ENCODE peak calls at places on chromosome 15, in nine cellular contexts. One of them, this sample, is unnamed.
A peak's percentile ranks its signal among the peaks of the same experiment; 100 is the strongest.

GRCh38 chr15:39471791-39472190 is 109.1 kb upstream of the THBS1 start:
- DNase-seq in neural progenitor cell: no peak
- DNase-seq in brain microvascular endothelial cell: no peak
- DNase-seq in right lobe of liver: no peak
- DNase-seq in A549: no peak
- DNase-seq in CD8-positive, alpha-beta memory T cell: no peak
- DNase-seq in stomach: no peak
- DNase-seq in HepG2: no peak
- DNase-seq in GM23248: peak; percentile 29
- DNase-seq in this sample: no peak

GRCh38 chr15:25734680-25735355 is 128.3 kb downstream of the ATP10A start:
- DNase-seq in neural progenitor cell: no peak
- DNase-seq in brain microvascular endothelial cell: peak; percentile 9
- DNase-seq in right lobe of liver: peak; percentile 21
- DNase-seq in A549: no peak
- DNase-seq in CD8-positive, alpha-beta memory T cell: no peak
- DNase-seq in stomach: no peak
- DNase-seq in HepG2: no peak
- DNase-seq in GM23248: no peak
- DNase-seq in this sample: no peak

GRCh38 chr15:36622247-36622795 is 42.9 kb downstream of the CDIN1 start:
- DNase-seq in neural progenitor cell: no peak
- DNase-seq in brain microvascular endothelial cell: no peak
- DNase-seq in right lobe of liver: no peak
- DNase-seq in A549: no peak
- DNase-seq in CD8-positive, alpha-beta memory T cell: no peak
- DNase-seq in stomach: no peak
- DNase-seq in HepG2: no peak
- DNase-seq in GM23248: no peak
- DNase-seq in this sample: peak; percentile 26

GRCh38 chr15:64247906-64248541 is 85.2 kb upstream of the PPIB start:
- DNase-seq in neural progenitor cell: no peak
- DNase-seq in brain microvascular endothelial cell: peak; percentile 89
- DNase-seq in right lobe of liver: no peak
- DNase-seq in A549: peak; percentile 95
- DNase-seq in CD8-positive, alpha-beta memory T cell: peak; percentile 6
- DNase-seq in stomach: no peak
- DNase-seq in HepG2: peak; percentile 93
- DNase-seq in GM23248: peak; percentile 93
- DNase-seq in this sample: peak; percentile 12

GRCh38 chr15:38308797-38309196 is 56.2 kb downstream of the SPRED1 start:
- DNase-seq in neural progenitor cell: no peak
- DNase-seq in brain microvascular endothelial cell: no peak
- DNase-seq in right lobe of liver: no peak
- DNase-seq in A549: no peak
- DNase-seq in CD8-positive, alpha-beta memory T cell: no peak
- DNase-seq in stomach: no peak
- DNase-seq in HepG2: no peak
- DNase-seq in GM23248: no peak
- DNase-seq in this sample: peak; percentile 25

GRCh38 chr15:90413411-90414379 is 25.7 kb downstream of the IQGAP1 start:
- DNase-seq in neural progenitor cell: no peak
- DNase-seq in brain microvascular endothelial cell: peak; percentile 78
- DNase-seq in right lobe of liver: no peak
- DNase-seq in A549: peak; percentile 55
- DNase-seq in CD8-positive, alpha-beta memory T cell: no peak
- DNase-seq in stomach: no peak
- DNase-seq in HepG2: no peak
- DNase-seq in GM23248: peak; percentile 54
- DNase-seq in this sample: peak; percentile 58

GRCh38 chr15:90231028-90232017 is 2.4 kb downstream of the CIB1 start:
- DNase-seq in neural progenitor cell: no peak
- DNase-seq in brain microvascular endothelial cell: no peak
- DNase-seq in right lobe of liver: no peak
- DNase-seq in A549: no peak
- DNase-seq in CD8-positive, alpha-beta memory T cell: peak; percentile 80
- DNase-seq in stomach: peak; percentile 70
- DNase-seq in HepG2: no peak
- DNase-seq in GM23248: no peak
- DNase-seq in this sample: peak; percentile 86

GRCh38 chr15:48842501-48842900 is 31.6 kb upstream of the CEP152 start:
- DNase-seq in neural progenitor cell: no peak
- DNase-seq in brain microvascular endothelial cell: no peak
- DNase-seq in right lobe of liver: no peak
- DNase-seq in A549: no peak
- DNase-seq in CD8-positive, alpha-beta memory T cell: no peak
- DNase-seq in stomach: no peak
- DNase-seq in HepG2: no peak
- DNase-seq in GM23248: no peak
- DNase-seq in this sample: no peak

GRCh38 chr15:87619161-87619960 is 637.2 kb downstream of the NTRK3 start:
- DNase-seq in neural progenitor cell: no peak
- DNase-seq in brain microvascular endothelial cell: peak; percentile 82
- DNase-seq in right lobe of liver: no peak
- DNase-seq in A549: peak; percentile 44
- DNase-seq in CD8-positive, alpha-beta memory T cell: no peak
- DNase-seq in stomach: no peak
- DNase-seq in HepG2: no peak
- DNase-seq in GM23248: peak; percentile 72
- DNase-seq in this sample: no peak

GRCh38 chr15:29070471-29071192 is 184.9 kb downstream of the APBA2 start:
- DNase-seq in neural progenitor cell: no peak
- DNase-seq in brain microvascular endothelial cell: no peak
- DNase-seq in right lobe of liver: no peak
- DNase-seq in A549: no peak
- DNase-seq in CD8-positive, alpha-beta memory T cell: no peak
- DNase-seq in stomach: no peak
- DNase-seq in HepG2: no peak
- DNase-seq in GM23248: no peak
- DNase-seq in this sample: no peak

GRCh38 chr15:63013052-63013808 is 29.3 kb upstream of the TPM1 start:
- DNase-seq in neural progenitor cell: no peak
- DNase-seq in brain microvascular endothelial cell: peak; percentile 81
- DNase-seq in right lobe of liver: no peak
- DNase-seq in A549: no peak
- DNase-seq in CD8-positive, alpha-beta memory T cell: no peak
- DNase-seq in stomach: no peak
- DNase-seq in HepG2: no peak
- DNase-seq in GM23248: peak; percentile 86
- DNase-seq in this sample: no peak

GRCh38 chr15:78201281-78202190 is 32.8 kb downstream of the ACSBG1 start:
- DNase-seq in neural progenitor cell: no peak
- DNase-seq in brain microvascular endothelial cell: no peak
- DNase-seq in right lobe of liver: no peak
- DNase-seq in A549: no peak
- DNase-seq in CD8-positive, alpha-beta memory T cell: no peak
- DNase-seq in stomach: peak; percentile 17
- DNase-seq in HepG2: no peak
- DNase-seq in GM23248: no peak
- DNase-seq in this sample: no peak

GRCh38 chr15:58346361-58346760 is 85.4 kb upstream of the LIPC start:
- DNase-seq in neural progenitor cell: peak; percentile 23
- DNase-seq in brain microvascular endothelial cell: no peak
- DNase-seq in right lobe of liver: no peak
- DNase-seq in A549: peak; percentile 75
- DNase-seq in CD8-positive, alpha-beta memory T cell: no peak
- DNase-seq in stomach: no peak
- DNase-seq in HepG2: no peak
- DNase-seq in GM23248: peak; percentile 82
- DNase-seq in this sample: no peak

GRCh38 chr15:67164401-67164791 is 90.1 kb downstream of the AAGAB start:
- DNase-seq in neural progenitor cell: no peak
- DNase-seq in brain microvascular endothelial cell: no peak
- DNase-seq in right lobe of liver: no peak
- DNase-seq in A549: no peak
- DNase-seq in CD8-positive, alpha-beta memory T cell: no peak
- DNase-seq in stomach: no peak
- DNase-seq in HepG2: no peak
- DNase-seq in GM23248: no peak
- DNase-seq in this sample: no peak

GRCh38 chr15:90892023-90892422 is 7.7 kb downstream of the FES start:
- DNase-seq in neural progenitor cell: no peak
- DNase-seq in brain microvascular endothelial cell: no peak
- DNase-seq in right lobe of liver: peak; percentile 40
- DNase-seq in A549: no peak
- DNase-seq in CD8-positive, alpha-beta memory T cell: no peak
- DNase-seq in stomach: no peak
- DNase-seq in HepG2: no peak
- DNase-seq in GM23248: no peak
- DNase-seq in this sample: no peak

GRCh38 chr15:55530861-55531313 is 22.9 kb upstream of the DNAAF4 start:
- DNase-seq in neural progenitor cell: no peak
- DNase-seq in brain microvascular endothelial cell: peak; percentile 12
- DNase-seq in right lobe of liver: no peak
- DNase-seq in A549: peak; percentile 32
- DNase-seq in CD8-positive, alpha-beta memory T cell: no peak
- DNase-seq in stomach: no peak
- DNase-seq in HepG2: peak; percentile 4
- DNase-seq in GM23248: peak; percentile 64
- DNase-seq in this sample: no peak

GRCh38 chr15:31342381-31342780 is 15.7 kb downstream of the KLF13 start:
- DNase-seq in neural progenitor cell: no peak
- DNase-seq in brain microvascular endothelial cell: no peak
- DNase-seq in right lobe of liver: no peak
- DNase-seq in A549: no peak
- DNase-seq in CD8-positive, alpha-beta memory T cell: no peak
- DNase-seq in stomach: no peak
- DNase-seq in HepG2: no peak
- DNase-seq in GM23248: no peak
- DNase-seq in this sample: no peak
- H3K4me3 ChIP-seq in neural progenitor cell: no peak overlapping the region
- H3K4me3 ChIP-seq in brain microvascular endothelial cell: no peak overlapping the region
- H3K4me3 ChIP-seq in right lobe of liver: no peak overlapping the region
- H3K4me3 ChIP-seq in A549: no peak overlapping the region
- H3K4me3 ChIP-seq in CD8-positive, alpha-beta memory T cell: no peak overlapping the region
- H3K4me3 ChIP-seq in stomach: no peak overlapping the region
- H3K4me3 ChIP-seq in HepG2: no peak overlapping the region
- H3K4me3 ChIP-seq in GM23248: no peak overlapping the region
- H3K4me3 ChIP-seq in this sample: no peak overlapping the region

GRCh38 chr15:60355148-60355857 is 42.5 kb downstream of the ANXA2 start:
- DNase-seq in neural progenitor cell: no peak
- DNase-seq in brain microvascular endothelial cell: no peak
- DNase-seq in right lobe of liver: no peak
- DNase-seq in A549: no peak
- DNase-seq in CD8-positive, alpha-beta memory T cell: no peak
- DNase-seq in stomach: no peak
- DNase-seq in HepG2: no peak
- DNase-seq in GM23248: no peak
- DNase-seq in this sample: no peak

GRCh38 chr15:60362318-60363023 is 35.3 kb downstream of the ANXA2 start:
- DNase-seq in neural progenitor cell: no peak
- DNase-seq in brain microvascular endothelial cell: peak; percentile 80
- DNase-seq in right lobe of liver: no peak
- DNase-seq in A549: peak; percentile 86
- DNase-seq in CD8-positive, alpha-beta memory T cell: no peak
- DNase-seq in stomach: no peak
- DNase-seq in HepG2: peak; percentile 11
- DNase-seq in GM23248: peak; percentile 95
- DNase-seq in this sample: peak; percentile 35

GRCh38 chr15:60356832-60357231 is 41.0 kb downstream of the ANXA2 start:
- DNase-seq in neural progenitor cell: no peak
- DNase-seq in brain microvascular endothelial cell: no peak
- DNase-seq in right lobe of liver: no peak
- DNase-seq in A549: no peak
- DNase-seq in CD8-positive, alpha-beta memory T cell: no peak
- DNase-seq in stomach: no peak
- DNase-seq in HepG2: no peak
- DNase-seq in GM23248: peak; percentile 60
- DNase-seq in this sample: no peak

GRCh38 chr15:60363024-60363674 is 34.6 kb downstream of the ANXA2 start:
- DNase-seq in neural progenitor cell: no peak
- DNase-seq in brain microvascular endothelial cell: no peak
- DNase-seq in right lobe of liver: no peak
- DNase-seq in A549: peak; percentile 52
- DNase-seq in CD8-positive, alpha-beta memory T cell: no peak
- DNase-seq in stomach: no peak
- DNase-seq in HepG2: no peak
- DNase-seq in GM23248: no peak
- DNase-seq in this sample: no peak

DNA sequence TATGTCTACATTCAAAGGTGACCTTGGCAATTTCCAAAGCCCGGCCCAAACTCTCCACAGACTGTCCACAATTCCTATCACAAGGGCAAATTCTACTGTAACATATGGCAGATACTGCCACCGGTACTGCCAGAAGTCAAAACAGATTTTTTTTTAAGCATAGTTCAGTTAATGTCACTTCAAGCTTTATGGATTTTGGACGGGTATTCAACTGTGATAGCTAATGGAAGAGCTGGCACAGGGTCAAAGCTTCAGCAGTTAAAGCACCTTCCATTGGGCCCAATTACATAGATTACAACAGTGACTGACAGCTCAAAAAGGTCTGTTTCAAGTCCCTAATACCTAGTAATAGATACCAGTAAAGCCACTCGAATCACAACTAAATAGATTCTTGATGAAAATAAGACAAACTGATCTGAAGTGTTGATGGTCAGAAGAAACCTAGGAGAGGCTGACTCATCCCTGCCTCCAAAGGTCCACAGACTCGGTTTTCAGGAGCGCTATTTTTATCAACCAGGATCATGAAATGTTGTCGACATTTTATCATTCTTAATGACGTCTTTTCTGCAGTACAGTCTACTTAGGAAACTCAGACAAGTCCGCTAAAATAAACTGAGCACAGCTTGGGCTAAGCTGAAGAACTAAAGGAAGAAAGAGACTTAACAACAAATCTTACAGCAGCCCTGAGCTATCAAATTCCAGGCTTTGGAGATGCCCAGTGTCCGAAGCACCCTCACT is 38.7 kb downstream of the ANXA2 start:
- DNase-seq in neural progenitor cell: no peak
- DNase-seq in brain microvascular endothelial cell: peak; percentile 74
- DNase-seq in right lobe of liver: no peak
- DNase-seq in A549: peak; percentile 62
- DNase-seq in CD8-positive, alpha-beta memory T cell: no peak
- DNase-seq in stomach: peak; percentile 48
- DNase-seq in HepG2: no peak
- DNase-seq in GM23248: peak; percentile 80
- DNase-seq in this sample: no peak
- H3K4me3 ChIP-seq in neural progenitor cell: no peak overlapping the region
- H3K4me3 ChIP-seq in brain microvascular endothelial cell: no peak overlapping the region
- H3K4me3 ChIP-seq in right lobe of liver: no peak overlapping the region
- H3K4me3 ChIP-seq in A549: peak overlapping the region; percentile 1
- H3K4me3 ChIP-seq in CD8-positive, alpha-beta memory T cell: no peak overlapping the region
- H3K4me3 ChIP-seq in stomach: no peak overlapping the region
- H3K4me3 ChIP-seq in HepG2: no peak overlapping the region
- H3K4me3 ChIP-seq in GM23248: no peak overlapping the region
- H3K4me3 ChIP-seq in this sample: no peak overlapping the region

GRCh38 chr15:59918994-59919951 is 84.8 kb upstream of the FOXB1 start:
- DNase-seq in neural progenitor cell: no peak
- DNase-seq in brain microvascular endothelial cell: peak; percentile 82
- DNase-seq in right lobe of liver: no peak
- DNase-seq in A549: peak; percentile 47
- DNase-seq in CD8-positive, alpha-beta memory T cell: no peak
- DNase-seq in stomach: no peak
- DNase-seq in HepG2: no peak
- DNase-seq in GM23248: peak; percentile 93
- DNase-seq in this sample: no peak
- H3K4me3 ChIP-seq in neural progenitor cell: no peak overlapping the region
- H3K4me3 ChIP-seq in brain microvascular endothelial cell: no peak overlapping the region
- H3K4me3 ChIP-seq in right lobe of liver: no peak overlapping the region
- H3K4me3 ChIP-seq in A549: no peak overlapping the region
- H3K4me3 ChIP-seq in CD8-positive, alpha-beta memory T cell: no peak overlapping the region
- H3K4me3 ChIP-seq in stomach: no peak overlapping the region
- H3K4me3 ChIP-seq in HepG2: no peak overlapping the region
- H3K4me3 ChIP-seq in GM23248: no peak overlapping the region
- H3K4me3 ChIP-seq in this sample: no peak overlapping the region

GRCh38 chr15:100114100-100114499 is 227.7 kb downstream of the ADAMTS17 start:
- DNase-seq in neural progenitor cell: peak; percentile 28
- DNase-seq in brain microvascular endothelial cell: peak; percentile 95
- DNase-seq in right lobe of liver: no peak
- DNase-seq in A549: no peak
- DNase-seq in CD8-positive, alpha-beta memory T cell: no peak
- DNase-seq in stomach: no peak
- DNase-seq in HepG2: no peak
- DNase-seq in GM23248: peak; percentile 70
- DNase-seq in this sample: no peak
- H3K4me3 ChIP-seq in neural progenitor cell: no peak overlapping the region
- H3K4me3 ChIP-seq in brain microvascular endothelial cell: peak overlapping the region; percentile 29
- H3K4me3 ChIP-seq in right lobe of liver: no peak overlapping the region
- H3K4me3 ChIP-seq in A549: no peak overlapping the region
- H3K4me3 ChIP-seq in CD8-positive, alpha-beta memory T cell: no peak overlapping the region
- H3K4me3 ChIP-seq in stomach: no peak overlapping the region
- H3K4me3 ChIP-seq in HepG2: no peak overlapping the region
- H3K4me3 ChIP-seq in GM23248: no peak overlapping the region
- H3K4me3 ChIP-seq in this sample: no peak overlapping the region